ENCODE peak calls at places on chromosomes 7 and 10, in nine cellular contexts. B, R, P, G, J, V, H, L and S are unnamed samples.

GRCh38 chr7:123629281-123629680 is 26.4 kb upstream of the LMOD2 start:
- DNase-seq in B (no peak), R (no peak), P (no peak), G (no peak), J (no peak), V (no peak), H (no peak), L (no peak), S (no peak)

GRCh38 chr10:48604408-48605263 is at the start of gene ARHGAP22:
- DNase-seq in B (no peak), R (no peak), P (peak), G (no peak), J (no peak), V (peak), H (no peak), L (peak), S (no peak)

GRCh38 chr7:29809533-29810155 is 3.3 kb downstream of the WIPF3 start:
- DNase-seq in B (no peak), R (no peak), P (no peak), G (no peak), J (no peak), V (no peak), H (peak), L (no peak), S (no peak)

GRCh38 chr7:157656195-157656769 is 319.5 kb downstream of the DNAJB6 start:
- DNase-seq in B (no peak), R (no peak), P (no peak), G (no peak), J (no peak), V (no peak), H (no peak), L (no peak), S (no peak)

GRCh38 chr10:62818426-62819011 is 2.4 kb upstream of the EGR2 start:
- DNase-seq in B (peak), R (peak), P (no peak), G (no peak), J (no peak), V (no peak), H (no peak), L (no peak), S (no peak)

GRCh38 chr10:53904506-53905241 is 896.4 kb downstream of the PCDH15 start:
- DNase-seq in B (no peak), R (no peak), P (no peak), G (no peak), J (no peak), V (no peak), H (no peak), L (no peak), S (no peak)

GRCh38 chr7:7157177-7157886 is 25.0 kb upstream of the C1GALT1 start:
- DNase-seq in B (peak), R (peak), P (no peak), G (no peak), J (no peak), V (peak), H (no peak), L (no peak), S (peak)

GRCh38 chr10:42976353-42977031 is 100.4 kb upstream of the RET start:
- DNase-seq in B (no peak), R (peak), P (no peak), G (no peak), J (no peak), V (no peak), H (no peak), L (no peak), S (no peak)

GRCh38 chr10:25017247-25017590 is 807 bp downstream of the THNSL1 start:
- DNase-seq in B (no peak), R (peak), P (no peak), G (no peak), J (peak), V (no peak), H (peak), L (no peak), S (no peak)

GRCh38 chr7:3805151-3805550 is 504.1 kb downstream of the SDK1 start:
- DNase-seq in B (no peak), R (no peak), P (no peak), G (no peak), J (no peak), V (peak), H (no peak), L (no peak), S (no peak)

GRCh38 chr10:89466599-89467035 is 52.2 kb downstream of the IFIT5 start:
- DNase-seq in B (no peak), R (no peak), P (no peak), G (no peak), J (no peak), V (peak), H (no peak), L (no peak), S (peak)

GRCh38 chr10:124688366-124688765 is 55.8 kb downstream of the FAM53B start:
- DNase-seq in B (no peak), R (no peak), P (no peak), G (no peak), J (no peak), V (no peak), H (no peak), L (no peak), S (no peak)

GRCh38 chr7:151665363-151665762 is 145.7 kb upstream of the RHEB start:
- DNase-seq in B (no peak), R (no peak), P (peak), G (no peak), J (peak), V (peak), H (no peak), L (peak), S (peak)

GRCh38 chr10:17412323-17412722 is 42.1 kb downstream of the ST8SIA6 start:
- DNase-seq in B (no peak), R (no peak), P (no peak), G (no peak), J (no peak), V (no peak), H (no peak), L (no peak), S (no peak)

GRCh38 chr10:70512149-70512611 is 33.6 kb downstream of the PALD1 start:
- DNase-seq in B (no peak), R (no peak), P (no peak), G (no peak), J (no peak), V (no peak), H (no peak), L (no peak), S (peak)

GRCh38 chr7:55242613-55243012 is 122.5 kb upstream of the LANCL2 start:
- DNase-seq in B (no peak), R (no peak), P (no peak), G (no peak), J (no peak), V (peak), H (no peak), L (no peak), S (peak)